ENCODE peak calls at places on chromosomes 2 and 18, in eight cellular contexts. E, L, H, U, X, D, K and M are unnamed samples.

GRCh38 chr2:235514627-235515363 is 21.0 kb downstream of the AGAP1 start:
- DNase-seq in E (no peak), L (no peak), H (peak), U (no peak), X (no peak), D (no peak), K (no peak), M (no peak)

GRCh38 chr2:120682654-120683053 is 53.0 kb upstream of the GLI2 start:
- DNase-seq in E (no peak), L (no peak), H (no peak), U (no peak), X (no peak), D (peak), K (no peak), M (no peak)

GRCh38 chr18:59546164-59546563 is 151.1 kb downstream of the CCBE1 start:
- DNase-seq in E (peak), L (no peak), H (no peak), U (no peak), X (no peak), D (no peak), K (no peak), M (no peak)

GRCh38 chr18:31070206-31070605 is 27.7 kb upstream of the DSC3 start:
- DNase-seq in E (no peak), L (no peak), H (no peak), U (no peak), X (no peak), D (no peak), K (no peak), M (no peak)

GRCh38 chr2:234710587-234710986 is 213.7 kb upstream of the ARL4C start:
- DNase-seq in E (no peak), L (no peak), H (peak), U (no peak), X (no peak), D (no peak), K (no peak), M (no peak)

GRCh38 chr2:209460151-209460761 is 36.4 kb downstream of the MAP2 start:
- DNase-seq in E (no peak), L (no peak), H (no peak), U (no peak), X (no peak), D (no peak), K (no peak), M (no peak)

GRCh38 chr2:240921319-240922233 is 15.4 kb downstream of the CROCC2 start:
- DNase-seq in E (no peak), L (peak), H (no peak), U (no peak), X (peak), D (peak), K (no peak), M (peak)

GRCh38 chr2:35585972-35586371 is 769.6 kb upstream of the CRIM1 start:
- DNase-seq in E (no peak), L (no peak), H (no peak), U (no peak), X (no peak), D (no peak), K (no peak), M (no peak)

GRCh38 chr2:11245322-11245721 is 90.1 kb downstream of the SLC66A3 start:
- DNase-seq in E (no peak), L (no peak), H (no peak), U (no peak), X (no peak), D (no peak), K (no peak), M (no peak)

DNA sequence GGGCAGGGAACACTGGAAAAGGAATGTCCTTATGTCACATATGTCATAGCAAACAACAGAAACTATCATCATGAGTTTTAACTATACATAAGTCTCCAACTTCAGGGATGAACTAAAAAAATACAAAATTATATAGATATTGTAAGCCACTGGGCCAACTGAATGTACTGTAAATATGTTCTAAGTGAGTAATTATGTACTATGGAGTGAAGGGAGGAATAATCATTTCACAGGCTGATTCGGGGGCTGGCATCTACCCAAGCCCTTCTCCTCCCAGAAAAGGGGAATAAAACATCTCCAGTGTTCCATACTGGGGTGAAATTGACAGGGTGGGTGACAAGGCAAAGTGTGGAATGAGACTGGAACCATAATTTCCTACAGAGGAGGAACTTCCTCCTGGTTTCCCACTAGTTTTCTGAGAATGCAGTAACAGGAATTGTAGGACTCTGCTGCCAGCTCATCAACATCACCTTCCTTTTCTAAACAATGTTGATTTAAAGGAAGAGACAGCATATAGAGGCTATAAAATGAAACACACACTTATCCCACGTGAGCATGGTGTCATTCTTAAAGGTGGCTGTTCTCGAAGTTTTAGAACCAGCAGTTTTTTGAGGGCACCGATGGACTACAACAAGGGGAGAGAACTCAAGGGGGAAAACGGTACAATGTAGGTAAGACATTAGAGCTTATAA is 79.4 kb downstream of the FARSB start:
- DNase-seq in E (no peak), L (no peak), H (no peak), U (no peak), X (no peak), D (no peak), K (no peak), M (no peak)
- TF ChIP-seq EP300 in E (no peak), L (no peak), H (no peak), U (no peak), X (no peak), D (no peak), K (no peak), M (no peak)

GRCh38 chr2:39640107-39640506 is 25.6 kb upstream of the TMEM178A start:
- DNase-seq in E (no peak), L (no peak), H (no peak), U (no peak), X (no peak), D (peak), K (no peak), M (no peak)
- TF ChIP-seq EP300 in E (no peak), L (no peak), H (no peak), U (no peak), X (no peak), D (no peak), K (no peak), M (no peak)

GRCh38 chr2:105042189-105042588 is 4.3 kb downstream of the MRPS9 start:
- DNase-seq in E (no peak), L (no peak), H (no peak), U (no peak), X (no peak), D (no peak), K (no peak), M (no peak)

GRCh38 chr2:105039559-105039958 is 1.7 kb downstream of the MRPS9 start:
- DNase-seq in E (no peak), L (no peak), H (no peak), U (no peak), X (no peak), D (no peak), K (no peak), M (no peak)

GRCh38 chr2:105034170-105034569 is 3.7 kb upstream of the MRPS9 start:
- DNase-seq in E (no peak), L (no peak), H (no peak), U (no peak), X (no peak), D (no peak), K (no peak), M (no peak)

GRCh38 chr2:105037572-105038382 is at the start of gene MRPS9:
- DNase-seq in E (peak), L (peak), H (peak), U (peak), X (peak), D (peak), K (peak), M (peak)

GRCh38 chr2:105038383-105039061 is 653 bp downstream of the MRPS9 start:
- DNase-seq in E (no peak), L (no peak), H (no peak), U (peak), X (no peak), D (no peak), K (no peak), M (no peak)
- TF ChIP-seq EP300 in E (no peak), L (no peak), H (no peak), U (no peak), X (no peak), D (no peak), K (no peak), M (no peak)

DNA sequence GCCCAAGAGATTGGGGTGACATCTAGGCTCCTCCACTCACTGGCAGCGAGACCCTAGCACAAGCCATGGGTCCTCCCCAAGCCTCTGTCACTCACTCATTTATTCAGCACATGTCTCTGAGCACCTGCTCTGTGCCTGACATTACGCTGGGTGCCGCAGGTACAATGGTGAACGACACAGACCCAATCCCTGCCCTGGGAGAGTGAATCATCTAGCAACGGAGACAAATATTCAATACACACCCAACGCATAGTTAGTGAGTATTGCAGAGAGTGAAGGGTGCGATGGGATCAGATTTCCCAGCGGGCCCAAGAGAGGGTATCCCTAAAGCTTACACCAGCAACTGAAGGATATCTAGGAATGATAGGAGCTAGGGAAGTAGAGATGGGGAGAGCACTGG is 45.5 kb downstream of the ZFP36L2 start:
- DNase-seq in E (no peak), L (no peak), H (no peak), U (no peak), X (no peak), D (no peak), K (no peak), M (no peak)
- TF ChIP-seq EP300 in E (no peak), L (no peak), H (no peak), U (no peak), X (no peak), D (no peak), K (no peak), M (no peak)

GRCh38 chr18:58205087-58205779 is 161.2 kb downstream of the NEDD4L start:
- DNase-seq in E (no peak), L (no peak), H (no peak), U (no peak), X (no peak), D (no peak), K (no peak), M (no peak)
- TF ChIP-seq EP300 in E (no peak), L (no peak), H (no peak), U (no peak), X (no peak), D (no peak), K (no peak), M (no peak)

DNA sequence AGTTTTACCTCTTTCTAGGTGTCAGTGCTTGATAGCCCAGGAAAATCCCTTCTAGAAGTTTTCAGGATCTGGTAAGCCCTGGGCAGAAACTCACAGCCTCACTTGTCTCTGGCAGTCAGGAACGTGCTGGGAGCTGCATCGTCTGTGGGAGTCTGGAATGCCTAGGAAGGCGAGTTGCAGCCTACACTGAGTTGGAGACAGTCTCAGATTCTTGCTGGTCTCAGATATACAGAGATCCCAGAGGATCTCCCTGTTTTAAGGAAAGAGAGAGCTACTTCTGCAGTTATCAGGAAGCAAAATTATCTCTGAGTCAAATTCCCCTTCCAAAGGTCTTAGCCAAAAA is 104.4 kb upstream of the CDC42EP3 start:
- DNase-seq in E (no peak), L (peak), H (no peak), U (no peak), X (no peak), D (peak), K (no peak), M (no peak)
- TF ChIP-seq EP300 in E (no peak), L (no peak), H (no peak), U (no peak), X (no peak), D (no peak), K (no peak), M (no peak)

DNA sequence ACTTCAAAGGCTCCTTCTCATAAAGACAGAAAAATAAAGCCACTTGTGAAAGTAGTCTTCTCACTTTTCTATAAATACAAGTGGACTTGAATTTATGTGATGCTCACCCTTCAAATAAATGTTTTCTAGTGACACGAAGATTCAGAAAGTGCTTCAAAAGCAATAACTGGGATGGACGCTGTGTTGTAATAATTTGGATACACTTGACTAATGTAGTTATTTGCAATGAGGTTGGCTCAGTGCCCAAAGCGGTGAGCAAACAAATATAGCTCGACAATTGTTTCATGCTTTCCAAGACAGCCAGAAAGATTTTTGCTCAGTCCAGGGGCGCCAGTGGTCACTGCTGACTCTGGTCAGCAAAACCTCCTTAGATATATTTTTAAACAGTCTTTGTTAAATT is 278.6 kb upstream of the KLHL14 start:
- DNase-seq in E (no peak), L (no peak), H (peak), U (no peak), X (no peak), D (no peak), K (no peak), M (peak)
- TF ChIP-seq EP300 in E (no peak), L (no peak), H (no peak), U (no peak), X (no peak), D (no peak), K (no peak), M (no peak)

GRCh38 chr2:102707796-102708713 is 53.8 kb upstream of the TMEM182 start:
- DNase-seq in E (no peak), L (no peak), H (no peak), U (no peak), X (no peak), D (no peak), K (no peak), M (no peak)
- TF ChIP-seq EP300 in E (no peak), L (no peak), H (no peak), U (no peak), X (no peak), D (no peak), K (no peak), M (no peak)

GRCh38 chr2:185835974-185836373 is 97.4 kb downstream of the FSIP2 start:
- DNase-seq in E (no peak), L (no peak), H (no peak), U (no peak), X (no peak), D (no peak), K (no peak), M (no peak)
- TF ChIP-seq EP300 in E (no peak), L (no peak), H (no peak), U (no peak), X (no peak), D (no peak), K (peak), M (no peak)

DNA sequence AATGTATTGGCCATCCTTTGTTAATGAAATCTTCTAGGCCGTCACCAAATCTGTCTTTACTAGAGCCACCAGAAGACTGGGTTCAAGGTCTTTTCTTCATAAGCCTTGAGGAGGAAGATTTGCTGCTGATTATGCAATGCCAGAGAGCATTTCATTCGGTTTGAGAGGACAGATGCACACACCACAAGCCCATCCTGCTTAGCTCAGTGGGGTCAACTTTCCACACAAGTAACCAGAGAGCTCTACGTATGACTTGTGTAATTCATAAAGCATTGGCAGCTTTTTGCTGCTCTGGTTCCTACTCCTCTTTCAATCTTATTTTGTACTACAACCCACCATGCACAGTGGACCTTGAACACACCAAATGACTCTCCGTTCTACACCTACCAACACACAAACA is 106.9 kb downstream of the OSR1 start:
- DNase-seq in E (no peak), L (no peak), H (no peak), U (no peak), X (no peak), D (no peak), K (no peak), M (no peak)
- TF ChIP-seq EP300 in E (no peak), L (no peak), H (no peak), U (no peak), X (no peak), D (no peak), K (no peak), M (no peak)